ENCODE peak calls at places on chromosomes 6 and 20, in ten cellular contexts. One of them, this sample, is unnamed.
A peak's percentile ranks its signal among the peaks of the same experiment; 100 is the strongest.

GRCh38 chr20:37669062-37669772 is 24.6 kb upstream of the CTNNBL1 start:
- DNase-seq in choroid plexus epithelial cell: no peak
- DNase-seq in HFF-Myc: peak; percentile 7
- DNase-seq in Panc1: no peak
- DNase-seq in prostate gland: no peak
- DNase-seq in psoas muscle: no peak
- DNase-seq in body of pancreas: no peak
- DNase-seq in breast epithelium: no peak
- DNase-seq in thoracic aorta: no peak
- DNase-seq in SK-N-SH: no peak
- DNase-seq in this sample: no peak

GRCh38 chr20:38171301-38172010 is 6.4 kb upstream of the TGM2 start:
- DNase-seq in HFF-Myc: no peak
- DNase-seq in psoas muscle: no peak
- DNase-seq in thoracic aorta: no peak
- DNase-seq in body of pancreas: no peak
- DNase-seq in SK-N-SH: no peak
- DNase-seq in Panc1: no peak
- DNase-seq in prostate gland: no peak
- DNase-seq in choroid plexus epithelial cell: no peak
- DNase-seq in breast epithelium: no peak
- DNase-seq in this sample: no peak

GRCh38 chr6:4055420-4056041 is 23.4 kb downstream of the FAM217A start:
- DNase-seq in choroid plexus epithelial cell: peak; percentile 91
- DNase-seq in SK-N-SH: peak; percentile 20
- DNase-seq in Panc1: peak; percentile 87
- DNase-seq in body of pancreas: peak; percentile 52
- DNase-seq in prostate gland: peak; percentile 12
- DNase-seq in psoas muscle: no peak
- DNase-seq in HFF-Myc: peak; percentile 38
- DNase-seq in thoracic aorta: peak; percentile 10
- DNase-seq in breast epithelium: no peak
- DNase-seq in this sample: peak; percentile 30

GRCh38 chr20:19934792-19935491 is 82.2 kb upstream of the NAA20 start:
- DNase-seq in breast epithelium: peak; percentile 76
- DNase-seq in choroid plexus epithelial cell: no peak
- DNase-seq in psoas muscle: peak; percentile 66
- DNase-seq in prostate gland: peak; percentile 63
- DNase-seq in Panc1: no peak
- DNase-seq in body of pancreas: peak; percentile 25
- DNase-seq in HFF-Myc: no peak
- DNase-seq in SK-N-SH: no peak
- DNase-seq in thoracic aorta: no peak
- DNase-seq in this sample: peak; percentile 40

GRCh38 chr20:50320005-50320909 is 129.6 kb downstream of the CEBPB start:
- DNase-seq in SK-N-SH: peak; percentile 6
- DNase-seq in prostate gland: no peak
- DNase-seq in body of pancreas: no peak
- DNase-seq in psoas muscle: no peak
- DNase-seq in breast epithelium: no peak
- DNase-seq in Panc1: no peak
- DNase-seq in choroid plexus epithelial cell: no peak
- DNase-seq in HFF-Myc: no peak
- DNase-seq in thoracic aorta: no peak
- DNase-seq in this sample: no peak

GRCh38 chr20:60921021-60921622 is 330.9 kb upstream of the CDH4 start:
- DNase-seq in Panc1: no peak
- DNase-seq in psoas muscle: peak; percentile 59
- DNase-seq in SK-N-SH: no peak
- DNase-seq in breast epithelium: no peak
- DNase-seq in prostate gland: no peak
- DNase-seq in body of pancreas: no peak
- DNase-seq in HFF-Myc: peak; percentile 6
- DNase-seq in thoracic aorta: no peak
- DNase-seq in choroid plexus epithelial cell: peak; percentile 18
- DNase-seq in this sample: no peak

GRCh38 chr6:150418825-150419594 is 50.2 kb downstream of the IYD start:
- DNase-seq in HFF-Myc: peak; percentile 35
- DNase-seq in SK-N-SH: peak; percentile 53
- DNase-seq in choroid plexus epithelial cell: peak; percentile 79
- DNase-seq in prostate gland: no peak
- DNase-seq in breast epithelium: no peak
- DNase-seq in thoracic aorta: no peak
- DNase-seq in psoas muscle: peak; percentile 76
- DNase-seq in body of pancreas: peak; percentile 72
- DNase-seq in Panc1: no peak
- DNase-seq in this sample: no peak

GRCh38 chr6:24859608-24860007 is 60.9 kb upstream of the ARMH2 start:
- DNase-seq in breast epithelium: no peak
- DNase-seq in thoracic aorta: no peak
- DNase-seq in body of pancreas: no peak
- DNase-seq in Panc1: no peak
- DNase-seq in HFF-Myc: no peak
- DNase-seq in SK-N-SH: no peak
- DNase-seq in psoas muscle: no peak
- DNase-seq in choroid plexus epithelial cell: no peak
- DNase-seq in prostate gland: no peak
- DNase-seq in this sample: no peak

GRCh38 chr20:10611357-10611756 is 62.4 kb downstream of the JAG1 start:
- DNase-seq in psoas muscle: peak; percentile 80
- DNase-seq in SK-N-SH: peak; percentile 38
- DNase-seq in thoracic aorta: no peak
- DNase-seq in prostate gland: peak; percentile 33
- DNase-seq in breast epithelium: no peak
- DNase-seq in HFF-Myc: no peak
- DNase-seq in body of pancreas: peak; percentile 48
- DNase-seq in Panc1: no peak
- DNase-seq in choroid plexus epithelial cell: peak; percentile 86
- DNase-seq in this sample: no peak

GRCh38 chr6:142954844-142955243 is 9.9 kb upstream of the HIVEP2 start:
- DNase-seq in Panc1: no peak
- DNase-seq in prostate gland: no peak
- DNase-seq in SK-N-SH: no peak
- DNase-seq in breast epithelium: no peak
- DNase-seq in choroid plexus epithelial cell: no peak
- DNase-seq in thoracic aorta: no peak
- DNase-seq in body of pancreas: no peak
- DNase-seq in psoas muscle: no peak
- DNase-seq in HFF-Myc: no peak
- DNase-seq in this sample: no peak

GRCh38 chr6:19454296-19454998 is 382.7 kb upstream of the ID4 start:
- DNase-seq in thoracic aorta: no peak
- DNase-seq in body of pancreas: no peak
- DNase-seq in HFF-Myc: no peak
- DNase-seq in breast epithelium: no peak
- DNase-seq in psoas muscle: no peak
- DNase-seq in prostate gland: no peak
- DNase-seq in SK-N-SH: no peak
- DNase-seq in Panc1: no peak
- DNase-seq in choroid plexus epithelial cell: no peak
- DNase-seq in this sample: no peak

GRCh38 chr6:111631930-111632460 is 26.3 kb upstream of the TRAF3IP2 start:
- DNase-seq in body of pancreas: no peak
- DNase-seq in thoracic aorta: no peak
- DNase-seq in prostate gland: no peak
- DNase-seq in HFF-Myc: no peak
- DNase-seq in breast epithelium: no peak
- DNase-seq in SK-N-SH: no peak
- DNase-seq in choroid plexus epithelial cell: no peak
- DNase-seq in Panc1: no peak
- DNase-seq in psoas muscle: no peak
- DNase-seq in this sample: no peak

GRCh38 chr6:56047931-56048520 is 172.6 kb upstream of the BMP5 start:
- DNase-seq in HFF-Myc: no peak
- DNase-seq in body of pancreas: no peak
- DNase-seq in prostate gland: no peak
- DNase-seq in breast epithelium: no peak
- DNase-seq in choroid plexus epithelial cell: no peak
- DNase-seq in thoracic aorta: no peak
- DNase-seq in Panc1: peak; percentile 41
- DNase-seq in psoas muscle: no peak
- DNase-seq in SK-N-SH: no peak
- DNase-seq in this sample: no peak

GRCh38 chr6:90290991-90291390 is 5.7 kb downstream of the BACH2 start:
- DNase-seq in prostate gland: no peak
- DNase-seq in thoracic aorta: no peak
- DNase-seq in body of pancreas: no peak
- DNase-seq in SK-N-SH: no peak
- DNase-seq in choroid plexus epithelial cell: no peak
- DNase-seq in breast epithelium: no peak
- DNase-seq in psoas muscle: no peak
- DNase-seq in HFF-Myc: no peak
- DNase-seq in Panc1: no peak
- DNase-seq in this sample: no peak

GRCh38 chr20:44295995-44296394 is 15.0 kb downstream of the FITM2 start:
- DNase-seq in HFF-Myc: no peak
- DNase-seq in prostate gland: no peak
- DNase-seq in breast epithelium: no peak
- DNase-seq in choroid plexus epithelial cell: no peak
- DNase-seq in SK-N-SH: no peak
- DNase-seq in thoracic aorta: no peak
- DNase-seq in Panc1: no peak
- DNase-seq in body of pancreas: no peak
- DNase-seq in psoas muscle: no peak
- DNase-seq in this sample: no peak

GRCh38 chr6:30763618-30764489 is 19.5 kb upstream of the IER3 start:
- DNase-seq in HFF-Myc: no peak
- DNase-seq in breast epithelium: no peak
- DNase-seq in prostate gland: no peak
- DNase-seq in psoas muscle: no peak
- DNase-seq in choroid plexus epithelial cell: peak; percentile 80
- DNase-seq in Panc1: no peak
- DNase-seq in thoracic aorta: no peak
- DNase-seq in body of pancreas: peak; percentile 48
- DNase-seq in SK-N-SH: no peak
- DNase-seq in this sample: no peak
- TF ChIP-seq CTCF in HFF-Myc: no peak
- TF ChIP-seq CTCF in breast epithelium: no peak
- TF ChIP-seq CTCF in prostate gland: no peak
- TF ChIP-seq CTCF in psoas muscle: no peak
- TF ChIP-seq CTCF in choroid plexus epithelial cell: peak; percentile 43
- TF ChIP-seq CTCF in Panc1: no peak
- TF ChIP-seq CTCF in thoracic aorta: no peak
- TF ChIP-seq CTCF in body of pancreas: peak; percentile 51
- TF ChIP-seq CTCF in SK-N-SH: peak; percentile 26
- TF ChIP-seq CTCF in this sample: no peak

GRCh38 chr6:64325093-64325492 is 689.5 kb downstream of the PHF3 start:
- DNase-seq in HFF-Myc: no peak
- DNase-seq in thoracic aorta: no peak
- DNase-seq in choroid plexus epithelial cell: peak; percentile 13
- DNase-seq in body of pancreas: no peak
- DNase-seq in psoas muscle: no peak
- DNase-seq in breast epithelium: no peak
- DNase-seq in SK-N-SH: no peak
- DNase-seq in Panc1: no peak
- DNase-seq in prostate gland: no peak
- DNase-seq in this sample: no peak
- H3K4me3 ChIP-seq in HFF-Myc: no peak overlapping the region
- H3K4me3 ChIP-seq in thoracic aorta: no peak overlapping the region
- H3K4me3 ChIP-seq in choroid plexus epithelial cell: no peak overlapping the region
- H3K4me3 ChIP-seq in body of pancreas: no peak overlapping the region
- H3K4me3 ChIP-seq in psoas muscle: no peak overlapping the region
- H3K4me3 ChIP-seq in breast epithelium: no peak overlapping the region
- H3K4me3 ChIP-seq in SK-N-SH: no peak overlapping the region
- H3K4me3 ChIP-seq in Panc1: no peak overlapping the region
- H3K4me3 ChIP-seq in prostate gland: no peak overlapping the region
- H3K4me3 ChIP-seq in this sample: no peak overlapping the region

DNA sequence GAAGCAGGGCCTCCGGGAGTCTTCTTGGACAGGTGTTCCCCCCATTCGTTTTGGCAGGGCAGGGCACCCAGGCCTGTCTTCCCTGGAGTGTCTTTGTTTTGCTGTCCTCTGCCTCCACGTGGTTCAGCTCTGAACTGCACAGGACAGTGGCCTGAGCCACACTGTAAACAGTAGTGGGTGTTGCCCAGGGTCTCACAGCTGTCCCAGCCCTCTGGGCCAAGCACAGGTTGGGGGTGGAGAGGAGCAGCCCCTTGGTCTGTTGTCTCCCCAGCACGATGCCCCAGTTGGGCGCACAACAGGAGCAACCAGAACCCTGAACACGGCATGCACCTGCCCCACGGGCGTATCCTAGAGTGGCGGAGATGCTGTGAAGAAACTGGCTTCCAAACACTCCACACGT is 14.4 kb downstream of the CCDC167 start:
- DNase-seq in SK-N-SH: peak; percentile 56
- DNase-seq in prostate gland: no peak
- DNase-seq in HFF-Myc: no peak
- DNase-seq in thoracic aorta: no peak
- DNase-seq in body of pancreas: no peak
- DNase-seq in breast epithelium: no peak
- DNase-seq in choroid plexus epithelial cell: no peak
- DNase-seq in Panc1: no peak
- DNase-seq in psoas muscle: no peak
- DNase-seq in this sample: no peak
- TF ChIP-seq CTCF in SK-N-SH: peak; percentile 22
- TF ChIP-seq CTCF in prostate gland: no peak
- TF ChIP-seq CTCF in HFF-Myc: peak; percentile 20
- TF ChIP-seq CTCF in thoracic aorta: no peak
- TF ChIP-seq CTCF in body of pancreas: no peak
- TF ChIP-seq CTCF in breast epithelium: no peak
- TF ChIP-seq CTCF in choroid plexus epithelial cell: peak; percentile 38
- TF ChIP-seq CTCF in Panc1: peak; percentile 38
- TF ChIP-seq CTCF in psoas muscle: no peak
- TF ChIP-seq CTCF in this sample: peak; percentile 27

GRCh38 chr20:35174458-35175216 is 2.8 kb downstream of the PROCR start:
- DNase-seq in choroid plexus epithelial cell: peak; percentile 14
- DNase-seq in SK-N-SH: peak; percentile 74
- DNase-seq in body of pancreas: peak; percentile 45
- DNase-seq in breast epithelium: no peak
- DNase-seq in Panc1: no peak
- DNase-seq in prostate gland: no peak
- DNase-seq in thoracic aorta: no peak
- DNase-seq in psoas muscle: peak; percentile 52
- DNase-seq in HFF-Myc: no peak
- DNase-seq in this sample: no peak

GRCh38 chr20:35172434-35172806 is 548 bp downstream of the PROCR start:
- DNase-seq in HFF-Myc: no peak
- DNase-seq in psoas muscle: no peak
- DNase-seq in breast epithelium: no peak
- DNase-seq in SK-N-SH: peak; percentile 15
- DNase-seq in Panc1: no peak
- DNase-seq in body of pancreas: no peak
- DNase-seq in thoracic aorta: no peak
- DNase-seq in prostate gland: no peak
- DNase-seq in choroid plexus epithelial cell: no peak
- DNase-seq in this sample: no peak

GRCh38 chr20:35173576-35174192 is 1.8 kb downstream of the PROCR start:
- DNase-seq in psoas muscle: no peak
- DNase-seq in prostate gland: no peak
- DNase-seq in breast epithelium: no peak
- DNase-seq in choroid plexus epithelial cell: no peak
- DNase-seq in SK-N-SH: no peak
- DNase-seq in Panc1: no peak
- DNase-seq in HFF-Myc: no peak
- DNase-seq in thoracic aorta: no peak
- DNase-seq in body of pancreas: no peak
- DNase-seq in this sample: no peak

GRCh38 chr20:35171753-35172433 is at the start of gene PROCR:
- DNase-seq in HFF-Myc: peak; percentile 90
- DNase-seq in prostate gland: peak; percentile 86
- DNase-seq in body of pancreas: peak; percentile 64
- DNase-seq in psoas muscle: peak; percentile 88
- DNase-seq in breast epithelium: peak; percentile 73
- DNase-seq in choroid plexus epithelial cell: peak; percentile 83
- DNase-seq in thoracic aorta: peak; percentile 62
- DNase-seq in SK-N-SH: peak; percentile 51
- DNase-seq in Panc1: peak; percentile 94
- DNase-seq in this sample: peak; percentile 65

GRCh38 chr20:35171438-35171752 is 477 bp upstream of the PROCR start:
- DNase-seq in choroid plexus epithelial cell: no peak
- DNase-seq in breast epithelium: no peak
- DNase-seq in body of pancreas: no peak
- DNase-seq in prostate gland: no peak
- DNase-seq in SK-N-SH: no peak
- DNase-seq in HFF-Myc: no peak
- DNase-seq in Panc1: no peak
- DNase-seq in psoas muscle: no peak
- DNase-seq in thoracic aorta: no peak
- DNase-seq in this sample: no peak
- H3K4me3 ChIP-seq in choroid plexus epithelial cell: peak overlapping the region; percentile 56
- H3K4me3 ChIP-seq in breast epithelium: peak overlapping the region; percentile 45
- H3K4me3 ChIP-seq in body of pancreas: no peak overlapping the region
- H3K4me3 ChIP-seq in prostate gland: peak overlapping the region; percentile 23
- H3K4me3 ChIP-seq in SK-N-SH: peak overlapping the region; percentile 25
- H3K4me3 ChIP-seq in HFF-Myc: peak overlapping the region; percentile 54
- H3K4me3 ChIP-seq in Panc1: peak overlapping the region; percentile 49
- H3K4me3 ChIP-seq in psoas muscle: peak overlapping the region; percentile 55
- H3K4me3 ChIP-seq in thoracic aorta: peak overlapping the region; percentile 69
- H3K4me3 ChIP-seq in this sample: peak overlapping the region; percentile 26

This sample was measured in LNCaP clone FGC.